ENCODE peak calls at places on chromosomes 13 and 19, in four cellular contexts. G is Caco-2, O is choroid plexus epithelial cell, C is AG10803. N is an unnamed sample.

GRCh38 chr13:72284791-72285190 is 417.8 kb upstream of the DACH1 start:
- DNase-seq in G (no peak), C (no peak), O (no peak), N (no peak)

GRCh38 chr13:93857126-93857525 is 622.4 kb downstream of the DCT start:
- DNase-seq in C (peak), G (no peak), O (peak), N (no peak)

GRCh38 chr19:34963531-34964406 is at the start of gene ZNF792:
- DNase-seq in C (peak), G (peak), O (peak), N (peak)

GRCh38 chr13:62371737-62372136 is 956.1 kb upstream of the PCDH20 start:
- DNase-seq in G (no peak), C (no peak), O (no peak), N (no peak)

GRCh38 chr19:17073869-17074627 is 1.2 kb downstream of the HAUS8 start:
- DNase-seq in C (no peak), G (no peak), O (no peak), N (no peak)

GRCh38 chr19:13920940-13921744 is 15.1 kb downstream of the CC2D1A start:
- DNase-seq in G (peak), C (peak), O (peak), N (peak)

GRCh38 chr13:49791214-49791752 is 1.2 kb downstream of the KPNA3 start:
- DNase-seq in G (no peak), C (peak), O (peak), N (no peak)

GRCh38 chr13:91154954-91155353 is 192.5 kb upstream of the MIR17HG start:
- DNase-seq in O (no peak), C (no peak), G (no peak), N (no peak)

GRCh38 chr19:47564081-47564480 is 8.9 kb downstream of the ZNF541 start:
- DNase-seq in C (no peak), O (no peak), G (peak), N (no peak)

GRCh38 chr19:52648336-52648990 is 10.3 kb upstream of the ZNF83 start:
- DNase-seq in G (no peak), O (peak), C (peak), N (peak)

GRCh38 chr19:30855475-30855874 is 483.3 kb downstream of the ZNF536 start:
- DNase-seq in C (no peak), G (no peak), O (no peak), N (no peak)

GRCh38 chr13:105918842-105919741 is 616.4 kb downstream of the EFNB2 start:
- DNase-seq in O (peak), C (peak), G (peak), N (peak)

GRCh38 chr19:5603626-5604025 is 18.9 kb downstream of the SAFB2 start:
- DNase-seq in C (no peak), O (no peak), G (no peak), N (no peak)

GRCh38 chr19:48400018-48400742 is 6.7 kb downstream of the GRIN2D start:
- DNase-seq in C (peak), G (peak), O (peak), N (peak)

GRCh38 chr19:30091456-30091855 is 149.4 kb downstream of the URI1 start:
- DNase-seq in G (no peak), C (no peak), O (no peak), N (no peak)

GRCh38 chr13:87078947-87079795 is 592.0 kb upstream of the SLITRK5 start:
- DNase-seq in O (no peak), C (no peak), G (no peak), N (no peak)

GRCh38 chr13:22961835-22962537 is 218.8 kb upstream of the SGCG start:
- DNase-seq in O (no peak), G (no peak), C (no peak), N (no peak)

GRCh38 chr13:99273128-99273527 is 14.9 kb upstream of the GPR18 start:
- DNase-seq in O (no peak), G (no peak), C (no peak), N (no peak)

GRCh38 chr19:53865918-53866696 is 1.6 kb upstream of the MYADM start:
- DNase-seq in C (peak), G (peak), O (peak), N (peak)

GRCh38 chr19:45791744-45792481 is 732 bp downstream of the DMWD start:
- DNase-seq in O (no peak), C (no peak), G (no peak), N (no peak)

GRCh38 chr19:39951686-39952085 is 17.3 kb upstream of the FCGBP start:
- DNase-seq in G (no peak), C (peak), O (peak), N (peak)

GRCh38 chr13:83121904-83122303 is 760.4 kb downstream of the SLITRK1 start:
- DNase-seq in G (no peak), O (no peak), C (no peak), N (no peak)

GRCh38 chr19:14218615-14219330 is 12.8 kb upstream of the ADGRL1 start:
- DNase-seq in G (no peak), C (peak), O (peak), N (no peak)

GRCh38 chr13:76397413-76397812 is 488.8 kb downstream of the KCTD12 start:
- DNase-seq in G (no peak), O (no peak), C (no peak), N (no peak)

GRCh38 chr13:27920677-27921420 is 1.0 kb downstream of the PDX1 start:
- DNase-seq in O (peak), G (peak), C (peak), N (no peak)

GRCh38 chr19:4267101-4267900 is 11.8 kb upstream of the SHD start:
- DNase-seq in O (peak), G (peak), C (peak), N (peak)

GRCh38 chr13:32610538-32610937 is 24.3 kb downstream of the PDS5B start:
- DNase-seq in C (no peak), O (no peak), G (no peak), N (no peak)

GRCh38 chr13:24173775-24174174 is 13.3 kb downstream of the SPATA13 start:
- DNase-seq in C (no peak), G (no peak), O (no peak), N (no peak)

GRCh38 chr13:105552078-105552477 is 983.4 kb downstream of the EFNB2 start:
- DNase-seq in G (no peak), C (no peak), O (no peak), N (no peak)

GRCh38 chr13:100209857-100210580 is 121.1 kb downstream of the PCCA start:
- DNase-seq in C (peak), G (no peak), O (peak), N (peak)

GRCh38 chr19:56477429-56478338 is 539 bp upstream of the ZNF667 start:
- DNase-seq in O (peak), G (no peak), C (peak), N (peak)